ENCODE peak calls at places on chromosomes 11 and 22, in ten cellular contexts. Z is K562; J is brain microvascular endothelial cell; G is fibroblast of lung; P is stomach; B is PC-9; H is H9; T is prostate gland; C is coronary artery; R is CD8-positive, alpha-beta memory T cell. O is an unnamed sample.
A peak's percentile ranks its signal among the peaks of the same experiment; 100 is the strongest.

GRCh38 chr22:19631899-19632670 is 82.2 kb upstream of the SEPTIN5 start:
- DNase-seq in Z (peak; percentile 93), J (peak; percentile 19), G (peak; percentile 37), P (no peak), B (no peak), H (peak; percentile 79), T (no peak), C (peak; percentile 56), R (no peak), O (no peak)

GRCh38 chr11:45022294-45023064 is 71.8 kb upstream of the TP53I11 start:
- DNase-seq in Z (no peak), J (no peak), G (peak; percentile 42), P (no peak), B (no peak), H (no peak), T (no peak), C (peak; percentile 57), R (no peak), O (no peak)

GRCh38 chr11:122209619-122210377 is 93.8 kb upstream of the BLID start:
- DNase-seq in Z (no peak), J (peak; percentile 94), G (peak; percentile 96), P (no peak), B (no peak), H (no peak), T (no peak), C (peak; percentile 84), R (no peak), O (peak; percentile 57)

GRCh38 chr22:21026783-21027692 is 5.3 kb downstream of the SLC7A4 start:
- DNase-seq in Z (no peak), J (peak; percentile 22), G (peak; percentile 40), P (no peak), B (no peak), H (no peak), T (peak; percentile 49), C (no peak), R (no peak), O (no peak)

GRCh38 chr11:30917859-30918478 is 331.8 kb upstream of the MPPED2 start:
- DNase-seq in Z (peak; percentile 29), J (peak; percentile 25), G (peak; percentile 62), P (no peak), B (no peak), H (no peak), T (peak; percentile 12), C (no peak), R (no peak), O (peak; percentile 2)

GRCh38 chr11:40183073-40184064 is 1276.1 kb downstream of the LRRC4C start:
- DNase-seq in Z (no peak), J (no peak), G (no peak), P (no peak), B (no peak), H (no peak), T (no peak), C (no peak), R (no peak), O (no peak)

GRCh38 chr22:27676545-27677188 is 124.9 kb downstream of the MN1 start:
- DNase-seq in Z (no peak), J (peak; percentile 60), G (no peak), P (no peak), B (no peak), H (no peak), T (no peak), C (no peak), R (no peak), O (no peak)

GRCh38 chr22:42848941-42849340 is 8.1 kb downstream of the ARFGAP3 start:
- DNase-seq in Z (no peak), J (no peak), G (no peak), P (no peak), B (no peak), H (no peak), T (no peak), C (no peak), R (no peak), O (no peak)

GRCh38 chr11:72641900-72642814 is 32.1 kb downstream of the PDE2A start:
- DNase-seq in Z (peak; percentile 89), J (no peak), G (peak; percentile 3), P (peak; percentile 39), B (no peak), H (peak; percentile 60), T (peak; percentile 15), C (no peak), R (no peak), O (no peak)

GRCh38 chr22:18997925-18998315 is 61.8 kb upstream of the PRODH start:
- DNase-seq in Z (no peak), J (no peak), G (no peak), P (no peak), B (no peak), H (no peak), T (no peak), C (no peak), R (no peak), O (peak; percentile 69)

GRCh38 chr11:6674856-6675255 is 8.3 kb downstream of the MRPL17 start:
- DNase-seq in Z (no peak), J (no peak), G (no peak), P (no peak), B (no peak), H (no peak), T (no peak), C (no peak), R (no peak), O (no peak)

GRCh38 chr11:93189462-93189861 is 8.3 kb downstream of the SLC36A4 start:
- DNase-seq in Z (no peak), J (no peak), G (no peak), P (no peak), B (no peak), H (no peak), T (no peak), C (no peak), R (no peak), O (no peak)
- H3K27ac ChIP-seq in Z (no peak overlapping the region), J (no peak overlapping the region), G (no peak overlapping the region), P (no peak overlapping the region), B (no peak overlapping the region), H (no peak overlapping the region), T (no peak overlapping the region), C (no peak overlapping the region), R (no peak overlapping the region), O (no peak overlapping the region)

GRCh38 chr11:77026236-77026635 is 8.0 kb upstream of the B3GNT6 start:
- DNase-seq in Z (no peak), J (no peak), G (no peak), P (no peak), B (no peak), H (no peak), T (no peak), C (no peak), R (no peak), O (no peak)

GRCh38 chr11:77019976-77020591 is 14.1 kb upstream of the B3GNT6 start:
- DNase-seq in Z (no peak), J (peak; percentile 65), G (peak; percentile 16), P (no peak), B (peak; percentile 94), H (no peak), T (no peak), C (no peak), R (no peak), O (no peak)

GRCh38 chr11:77026743-77027142 is 7.5 kb upstream of the B3GNT6 start:
- DNase-seq in Z (no peak), J (no peak), G (no peak), P (no peak), B (no peak), H (no peak), T (no peak), C (no peak), R (no peak), O (no peak)

GRCh38 chr11:77024745-77025144 is 9.5 kb upstream of the B3GNT6 start:
- DNase-seq in Z (no peak), J (no peak), G (no peak), P (no peak), B (no peak), H (no peak), T (no peak), C (no peak), R (no peak), O (no peak)

GRCh38 chr11:77020751-77021150 is 13.4 kb upstream of the B3GNT6 start:
- DNase-seq in Z (no peak), J (no peak), G (no peak), P (no peak), B (no peak), H (no peak), T (no peak), C (no peak), R (no peak), O (no peak)
- H3K27ac ChIP-seq in Z (peak overlapping the region; percentile 32), J (peak overlapping the region; percentile 16), G (no peak overlapping the region), P (peak overlapping the region; percentile 48), B (peak overlapping the region; percentile 67), H (no peak overlapping the region), T (no peak overlapping the region), C (no peak overlapping the region), R (no peak overlapping the region), O (peak overlapping the region; percentile 48)

DNA sequence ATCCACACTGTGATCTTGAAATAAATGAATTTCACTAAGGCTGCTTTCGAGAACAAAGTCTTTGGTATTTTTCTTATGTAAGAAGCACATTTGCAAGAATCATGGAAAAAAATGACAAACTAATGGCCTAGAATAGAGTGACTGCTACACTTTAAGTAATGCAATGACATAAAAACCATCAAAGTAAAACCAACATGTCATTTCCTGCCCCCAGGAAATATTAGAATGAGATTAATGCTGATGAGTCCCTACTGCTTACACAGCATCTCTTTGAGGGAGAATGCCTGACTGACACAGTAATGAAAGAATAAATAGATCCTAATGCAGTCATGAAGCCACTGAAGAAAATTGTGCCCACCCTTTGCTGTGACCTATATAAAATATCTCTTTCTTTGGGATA is 76.2 kb upstream of the MTNR1B start:
- DNase-seq in Z (no peak), J (no peak), G (no peak), P (no peak), B (no peak), H (no peak), T (no peak), C (no peak), R (no peak), O (no peak)
- H3K27ac ChIP-seq in Z (no peak overlapping the region), J (no peak overlapping the region), G (no peak overlapping the region), P (no peak overlapping the region), B (no peak overlapping the region), H (no peak overlapping the region), T (no peak overlapping the region), C (no peak overlapping the region), R (no peak overlapping the region), O (no peak overlapping the region)

GRCh38 chr22:50545522-50546325 is at the start of gene KLHDC7B:
- DNase-seq in Z (no peak), J (no peak), G (peak; percentile 67), P (no peak), B (no peak), H (no peak), T (no peak), C (no peak), R (peak; percentile 47), O (no peak)

GRCh38 chr22:50544746-50545253 is 899 bp upstream of the KLHDC7B start:
- DNase-seq in Z (no peak), J (no peak), G (no peak), P (peak; percentile 66), B (peak; percentile 59), H (no peak), T (no peak), C (no peak), R (peak; percentile 46), O (no peak)

GRCh38 chr22:50544078-50544745 is 1.5 kb upstream of the KLHDC7B start:
- DNase-seq in Z (no peak), J (peak; percentile 54), G (peak; percentile 64), P (peak; percentile 87), B (peak; percentile 74), H (peak; percentile 89), T (peak; percentile 57), C (no peak), R (peak; percentile 87), O (peak; percentile 33)

GRCh38 chr22:50540352-50540751 is 5.3 kb upstream of the KLHDC7B start:
- DNase-seq in Z (no peak), J (no peak), G (no peak), P (no peak), B (no peak), H (no peak), T (no peak), C (no peak), R (no peak), O (no peak)

GRCh38 chr22:50542416-50542927 is 3.2 kb upstream of the KLHDC7B start:
- DNase-seq in Z (no peak), J (no peak), G (no peak), P (no peak), B (no peak), H (no peak), T (no peak), C (no peak), R (peak; percentile 43), O (no peak)
- H3K27ac ChIP-seq in Z (no peak overlapping the region), J (no peak overlapping the region), G (no peak overlapping the region), P (peak overlapping the region; percentile 98), B (peak overlapping the region; percentile 99), H (no peak overlapping the region), T (no peak overlapping the region), C (no peak overlapping the region), R (no peak overlapping the region), O (no peak overlapping the region)